ENCODE peak calls at places on chromosome 9, in seven cellular contexts. D is astrocyte of the cerebellum, U is A673, X is transverse colon, G is GM06990, Y is Panc1, I is fibroblast of the aortic adventitia. M is an unnamed sample.
A peak's percentile ranks its signal among the peaks of the same experiment; 100 is the strongest.

GRCh38 chr9:131237931-131238401 is 38.3 kb downstream of the FAM78A start:
- DNase-seq in D (peak; percentile 75), U (peak; percentile 51), X (peak; percentile 83), G (peak; percentile 76), Y (no peak), I (peak; percentile 78), M (peak; percentile 79)

GRCh38 chr9:133604214-133604613 is 5.0 kb downstream of the FAM163B start:
- DNase-seq in D (no peak), U (peak; percentile 67), X (no peak), G (no peak), Y (no peak), I (no peak), M (no peak)

GRCh38 chr9:35976726-35977125 is 18.8 kb upstream of the OR2S2 start:
- DNase-seq in D (no peak), U (no peak), X (no peak), G (peak; percentile 22), Y (no peak), I (no peak), M (no peak)

GRCh38 chr9:14326264-14326826 is 12.4 kb upstream of the NFIB start:
- DNase-seq in D (no peak), U (no peak), X (no peak), G (no peak), Y (no peak), I (peak; percentile 79), M (peak; percentile 55)

GRCh38 chr9:219670-220365 is 5.2 kb downstream of the DOCK8 start:
- DNase-seq in D (no peak), U (no peak), X (no peak), G (no peak), Y (no peak), I (no peak), M (no peak)

GRCh38 chr9:37929441-37929895 is 25.5 kb upstream of the SLC25A51 start:
- DNase-seq in D (no peak), U (no peak), X (no peak), G (no peak), Y (no peak), I (peak; percentile 64), M (peak; percentile 52)

GRCh38 chr9:23342296-23342695 is 483.7 kb downstream of the ELAVL2 start:
- DNase-seq in D (peak; percentile 42), U (no peak), X (no peak), G (no peak), Y (no peak), I (peak; percentile 54), M (peak; percentile 5)

GRCh38 chr9:72187296-72187695 is 38.1 kb downstream of the GDA start:
- DNase-seq in D (no peak), U (no peak), X (no peak), G (no peak), Y (no peak), I (no peak), M (no peak)

GRCh38 chr9:89967527-89967926 is 362.7 kb downstream of the GADD45G start:
- DNase-seq in D (no peak), U (no peak), X (no peak), G (no peak), Y (no peak), I (no peak), M (no peak)

GRCh38 chr9:116337015-116337414 is 183.4 kb downstream of the PAPPA start:
- DNase-seq in D (peak; percentile 27), U (no peak), X (no peak), G (no peak), Y (no peak), I (peak; percentile 53), M (peak; percentile 45)

GRCh38 chr9:120655005-120655622 is 59.2 kb downstream of the MEGF9 start:
- DNase-seq in D (peak; percentile 16), U (no peak), X (no peak), G (no peak), Y (no peak), I (peak; percentile 25), M (no peak)

GRCh38 chr9:135959814-135960213 is 1.4 kb downstream of the UBAC1 start:
- DNase-seq in D (no peak), U (no peak), X (no peak), G (no peak), Y (no peak), I (peak; percentile 37), M (peak; percentile 19)

GRCh38 chr9:129258823-129259301 is 80.8 kb upstream of the IER5L start:
- DNase-seq in D (no peak), U (no peak), X (no peak), G (no peak), Y (no peak), I (no peak), M (no peak)
- H3K4me3 ChIP-seq in D (peak overlapping the region; percentile 25), U (no peak overlapping the region), X (no peak overlapping the region), G (no peak overlapping the region), Y (peak overlapping the region; percentile 29), I (peak overlapping the region; percentile 46), M (peak overlapping the region; percentile 37)

GRCh38 chr9:6681957-6682501 is 36.5 kb upstream of the GLDC start:
- DNase-seq in D (no peak), U (no peak), X (no peak), G (peak; percentile 71), Y (no peak), I (no peak), M (no peak)

GRCh38 chr9:6681147-6681956 is 35.8 kb upstream of the GLDC start:
- DNase-seq in D (peak; percentile 89), U (peak; percentile 97), X (peak; percentile 97), G (peak; percentile 98), Y (no peak), I (peak; percentile 97), M (peak; percentile 98)

GRCh38 chr9:6689893-6690634 is 44.5 kb upstream of the GLDC start:
- DNase-seq in D (no peak), U (no peak), X (no peak), G (no peak), Y (no peak), I (no peak), M (no peak)

GRCh38 chr9:6687180-6687579 is 41.7 kb upstream of the GLDC start:
- DNase-seq in D (no peak), U (no peak), X (no peak), G (no peak), Y (no peak), I (no peak), M (no peak)

DNA sequence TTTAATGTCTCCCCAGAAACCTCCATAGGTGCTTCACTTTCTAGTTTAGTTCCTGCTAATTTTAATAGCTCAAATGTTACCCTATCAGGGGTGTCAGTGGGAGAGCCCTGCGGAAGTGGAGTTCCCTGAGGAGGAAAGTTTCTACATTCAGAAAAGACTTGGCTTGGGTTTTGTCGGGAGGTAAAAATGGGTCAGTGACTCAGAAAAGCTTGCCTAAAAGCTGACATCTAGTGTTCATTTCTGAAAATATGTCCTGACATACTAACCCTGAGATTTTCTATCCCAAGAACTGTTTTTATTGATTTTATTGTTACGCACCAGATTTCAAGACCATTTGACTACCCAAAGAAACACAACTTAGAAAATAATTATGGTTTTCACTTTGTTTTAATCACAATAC is 40.9 kb upstream of the GLDC start:
- DNase-seq in D (no peak), U (no peak), X (no peak), G (no peak), Y (no peak), I (peak; percentile 68), M (peak; percentile 37)
- TF ChIP-seq CTCF in D (peak; percentile 26), U (peak; percentile 26), X (no peak), G (peak; percentile 38), Y (peak; percentile 23), I (peak; percentile 44), M (peak; percentile 28)

GRCh38 chr9:69322256-69322655 is 2.8 kb upstream of the ENTREP1 start:
- DNase-seq in D (no peak), U (no peak), X (no peak), G (no peak), Y (no peak), I (no peak), M (no peak)

GRCh38 chr9:69326261-69326660 is 1.2 kb downstream of the ENTREP1 start:
- DNase-seq in D (no peak), U (no peak), X (no peak), G (no peak), Y (no peak), I (no peak), M (no peak)

GRCh38 chr9:69324549-69325401 is at the start of gene ENTREP1:
- DNase-seq in D (no peak), U (no peak), X (peak; percentile 75), G (peak; percentile 16), Y (no peak), I (peak; percentile 20), M (peak; percentile 8)

GRCh38 chr9:69323886-69324285 is 1.1 kb upstream of the ENTREP1 start:
- DNase-seq in D (no peak), U (no peak), X (no peak), G (no peak), Y (no peak), I (peak; percentile 5), M (peak; percentile 5)

DNA sequence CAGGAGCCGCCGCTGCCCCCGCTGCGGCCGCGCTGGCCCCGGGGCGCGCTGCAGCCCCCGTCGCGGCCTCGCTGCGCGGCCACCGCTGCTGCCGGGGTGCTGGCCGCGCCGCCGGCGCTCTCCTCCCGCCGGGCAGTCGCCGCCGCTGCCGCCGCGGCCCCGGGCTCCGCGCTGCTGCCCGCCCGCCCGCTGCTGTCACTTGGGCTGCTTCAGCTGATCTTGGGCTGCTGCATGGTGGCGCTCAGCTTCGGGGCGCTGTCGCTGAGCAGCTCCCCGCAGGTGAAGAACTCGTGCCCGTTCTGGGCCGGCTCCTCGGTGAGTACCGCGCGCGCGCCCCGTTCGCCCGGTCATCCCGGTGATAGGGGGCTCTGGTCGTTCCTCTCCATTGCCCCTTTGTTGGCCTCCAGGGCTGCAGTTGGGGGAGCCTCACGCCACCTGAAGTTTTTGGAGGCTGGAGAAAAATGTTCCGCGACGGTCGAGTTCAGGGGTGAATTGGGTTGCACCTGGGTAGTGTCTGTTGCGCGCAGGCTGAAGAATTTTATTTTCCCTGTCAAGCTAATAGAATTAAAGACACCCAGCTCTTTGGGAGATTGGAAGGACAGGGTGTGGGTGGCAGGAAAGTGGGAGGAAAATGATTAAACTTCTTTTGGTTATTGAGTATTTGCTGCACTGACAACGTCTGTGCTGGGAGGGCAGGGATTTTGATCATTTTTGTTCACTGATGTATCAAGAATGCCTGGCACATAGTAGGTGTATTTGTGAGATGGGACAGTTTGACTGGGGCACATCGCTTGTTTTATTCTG is 596 bp downstream of the ENTREP1 start:
- DNase-seq in D (no peak), U (no peak), X (peak; percentile 16), G (no peak), Y (no peak), I (no peak), M (no peak)
- H3K4me3 ChIP-seq in D (peak overlapping the region; percentile 34), U (no peak overlapping the region), X (peak overlapping the region; percentile 36), G (no peak overlapping the region), Y (no peak overlapping the region), I (peak overlapping the region; percentile 47), M (no peak overlapping the region)

DNA sequence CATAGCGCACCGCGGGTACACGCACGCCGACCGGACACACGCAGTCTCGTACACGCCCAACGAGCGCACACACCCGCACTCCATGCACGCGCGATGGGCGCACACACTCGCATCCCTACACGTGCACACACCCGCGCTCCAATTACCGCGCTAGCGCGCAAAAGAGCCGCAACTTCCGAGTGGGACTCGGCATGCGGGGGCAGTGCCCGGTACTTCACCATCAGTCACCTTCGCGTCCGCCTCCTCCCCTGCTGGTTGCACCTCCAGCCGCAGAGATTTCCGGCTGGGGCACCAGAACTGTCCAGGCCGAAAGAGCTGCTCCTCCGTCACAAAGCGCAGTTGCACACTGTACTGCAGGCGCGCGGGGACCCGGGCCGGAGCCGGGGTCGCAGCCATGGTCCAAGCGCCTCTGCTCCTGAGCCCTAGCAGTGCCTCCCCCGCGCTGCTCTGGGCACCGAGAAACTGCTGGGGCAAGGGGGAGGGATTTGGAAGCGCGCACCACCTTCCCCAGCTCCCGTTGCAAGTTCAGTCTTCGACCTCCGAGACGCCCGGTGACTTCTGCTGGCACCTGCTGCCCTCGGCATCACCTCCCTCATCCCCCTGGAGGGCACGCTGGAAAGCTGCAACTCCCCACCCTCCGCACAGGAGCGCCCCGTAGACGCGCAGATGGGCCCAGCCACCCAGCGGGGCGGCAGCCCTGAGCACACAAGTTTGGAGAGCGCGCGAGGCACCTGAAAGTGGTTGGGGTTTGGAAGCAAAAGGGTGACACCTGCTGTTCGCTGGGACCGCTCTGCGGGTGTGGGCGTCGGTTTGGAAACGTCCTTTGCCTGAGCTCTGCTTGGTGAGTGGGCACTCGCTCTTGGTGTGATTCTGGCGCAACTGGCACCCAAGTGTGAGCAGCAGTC is 337.4 kb upstream of the PUM3 start:
- DNase-seq in D (peak; percentile 6), U (peak; percentile 37), X (peak; percentile 54), G (peak; percentile 40), Y (no peak), I (peak; percentile 7), M (peak; percentile 8)
- TF ChIP-seq CTCF in D (peak; percentile 35), U (peak; percentile 51), X (peak; percentile 27), G (peak; percentile 57), Y (peak; percentile 21), I (peak; percentile 13), M (peak; percentile 29)